ENCODE peak calls at places on chromosomes 13 and 19, in four cellular contexts. K is breast epithelium, U is sigmoid colon, I is stomach. Q is an unnamed sample.

GRCh38 chr13:97749174-97749573 is 204.3 kb upstream of the IPO5 start:
- DNase-seq in I (no peak), K (no peak), U (no peak), Q (no peak)

GRCh38 chr13:73421310-73421912 is 362.6 kb downstream of the KLF5 start:
- DNase-seq in I (peak; percentile 88), U (no peak), K (no peak), Q (peak; percentile 66)

GRCh38 chr13:38173403-38173802 is 176.2 kb upstream of the UFM1 start:
- DNase-seq in I (no peak), K (no peak), U (no peak), Q (no peak)

GRCh38 chr19:49432141-49433073 is 7.2 kb downstream of the GFY start:
- DNase-seq in U (no peak), K (no peak), I (no peak), Q (no peak)

GRCh38 chr19:31372245-31372781 is 23.1 kb upstream of the TSHZ3 start:
- DNase-seq in U (no peak), I (no peak), K (no peak), Q (no peak)

GRCh38 chr19:54136086-54136863 is 1.3 kb upstream of the CNOT3 start:
- DNase-seq in U (no peak), I (no peak), K (no peak), Q (no peak)

GRCh38 chr13:81493144-81493543 is 1152.2 kb upstream of the SPRY2 start:
- DNase-seq in I (no peak), K (no peak), U (no peak), Q (no peak)

GRCh38 chr19:2271516-2272103 is 10.4 kb downstream of the PEAK3 start:
- DNase-seq in U (no peak), K (no peak), I (no peak), Q (no peak)

GRCh38 chr13:113040597-113041292 is 64.8 kb upstream of the F7 start:
- DNase-seq in U (no peak), I (no peak), K (no peak), Q (no peak)

GRCh38 chr19:29706635-29707034 is 8.4 kb downstream of the C19orf12 start:
- DNase-seq in U (no peak), K (no peak), I (no peak), Q (no peak)

GRCh38 chr19:50432658-50433057 is at the start of gene MYBPC2:
- DNase-seq in K (no peak), U (no peak), I (peak; percentile 31), Q (no peak)

GRCh38 chr13:42396501-42396900 is 124.5 kb downstream of the AKAP11 start:
- DNase-seq in K (no peak), U (no peak), I (no peak), Q (no peak)

GRCh38 chr13:114161644-114162532 is 17.2 kb upstream of the CFAP97D2 start:
- DNase-seq in U (no peak), K (no peak), I (peak; percentile 59), Q (no peak)

GRCh38 chr13:30119476-30119875 is 187.9 kb downstream of the KATNAL1 start:
- DNase-seq in U (no peak), I (no peak), K (no peak), Q (peak; percentile 48)

GRCh38 chr13:96993660-96994029 is 631 bp downstream of the OXGR1 start:
- DNase-seq in K (no peak), I (no peak), U (no peak), Q (no peak)

GRCh38 chr19:43503501-43504425 is 783 bp downstream of the PHLDB3 start:
- DNase-seq in U (peak; percentile 98), I (peak; percentile 98), K (peak; percentile 98), Q (peak; percentile 99)

GRCh38 chr13:97231832-97232201 is 9.7 kb downstream of the MBNL2 start:
- DNase-seq in K (no peak), U (no peak), I (no peak), Q (no peak)

GRCh38 chr19:8513687-8514504 is at the start of gene ZNF414:
- DNase-seq in K (peak; percentile 97), U (peak; percentile 99), I (peak; percentile 98), Q (peak; percentile 95)

GRCh38 chr19:39083983-39084731 is at the start of gene ACP7:
- DNase-seq in K (no peak), U (no peak), I (no peak), Q (no peak)

GRCh38 chr19:44848805-44849457 is 2.8 kb downstream of the NECTIN2 start:
- DNase-seq in K (no peak), I (no peak), U (peak; percentile 70), Q (no peak)

GRCh38 chr19:44846455-44847143 is 502 bp downstream of the NECTIN2 start:
- DNase-seq in U (peak; percentile 80), K (no peak), I (no peak), Q (peak; percentile 35)

GRCh38 chr19:44845612-44846454 is at the start of gene NECTIN2:
- DNase-seq in K (peak; percentile 100), I (peak; percentile 100), U (peak; percentile 100), Q (peak; percentile 100)

GRCh38 chr19:44848036-44848804 is 2.1 kb downstream of the NECTIN2 start:
- DNase-seq in I (no peak), K (no peak), U (peak; percentile 75), Q (peak; percentile 21)

GRCh38 chr19:44847144-44848035 is 1.3 kb downstream of the NECTIN2 start:
- DNase-seq in U (peak; percentile 88), K (peak; percentile 88), I (peak; percentile 92), Q (peak; percentile 86)
- TF ChIP-seq POLR2AphosphoS5 in U (peak; percentile 39), K (peak; percentile 45), I (peak; percentile 98), Q (peak; percentile 86)

GRCh38 chr19:4368128-4368820 is 24.9 kb downstream of the MPND start:
- DNase-seq in I (no peak), K (no peak), U (no peak), Q (no peak)
- TF ChIP-seq POLR2AphosphoS5 in I (no peak), K (no peak), U (no peak), Q (no peak)

DNA sequence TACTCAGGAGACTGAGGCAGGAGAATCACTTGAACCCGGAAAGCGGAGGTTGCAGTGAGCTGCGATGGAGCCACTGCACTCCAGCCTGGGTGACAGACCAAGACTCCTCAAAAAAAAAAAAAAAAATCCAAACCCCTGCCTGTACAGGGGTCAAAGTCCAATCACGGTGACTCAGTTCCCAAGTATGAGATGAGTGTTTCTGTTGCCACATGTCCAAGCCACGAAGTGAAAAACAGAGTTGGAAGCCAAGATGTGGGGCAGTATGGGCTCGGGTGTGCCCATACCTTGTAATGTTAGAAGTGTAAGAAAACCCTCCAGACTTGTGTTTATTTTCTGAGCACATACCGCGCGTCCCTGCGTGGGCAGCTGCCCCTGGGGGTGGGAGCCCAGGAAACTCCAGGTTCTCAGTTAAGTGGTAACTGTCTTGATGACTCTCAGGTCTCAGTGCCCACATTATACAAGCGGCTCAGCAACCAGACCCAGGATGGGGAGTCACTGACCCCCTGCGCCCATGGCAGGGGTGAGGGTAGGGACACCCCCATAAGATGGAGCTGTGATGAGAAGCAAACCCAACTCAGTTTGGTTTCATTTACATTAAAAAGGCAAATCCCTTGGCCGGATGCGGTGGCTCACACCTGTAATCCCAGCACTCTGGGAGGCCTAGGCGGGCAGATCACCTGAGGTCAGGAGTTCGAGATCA is 1.2 kb upstream of the GPX4 start:
- DNase-seq in K (no peak), U (no peak), I (peak; percentile 64), Q (peak; percentile 55)
- TF ChIP-seq POLR2AphosphoS5 in K (peak; percentile 87), U (peak; percentile 21), I (peak; percentile 90), Q (peak; percentile 71)

GRCh38 chr19:19645233-19645870 is 1.9 kb upstream of the GMIP start:
- DNase-seq in U (no peak), K (no peak), I (no peak), Q (no peak)

GRCh38 chr19:19647037-19647835 is 3.8 kb upstream of the GMIP start:
- DNase-seq in U (no peak), I (no peak), K (no peak), Q (no peak)

GRCh38 chr19:19642506-19643157 is 825 bp downstream of the GMIP start:
- DNase-seq in U (no peak), I (no peak), K (no peak), Q (no peak)

GRCh38 chr19:19644054-19644388 is 564 bp upstream of the GMIP start:
- DNase-seq in K (no peak), U (no peak), I (no peak), Q (no peak)

GRCh38 chr19:19643158-19644053 is at the start of gene GMIP:
- DNase-seq in K (peak; percentile 75), U (peak; percentile 84), I (peak; percentile 88), Q (peak; percentile 66)
- TF ChIP-seq POLR2AphosphoS5 in K (no peak), U (no peak), I (no peak), Q (no peak)

Q was measured in prostate gland.